ENCODE peak calls at places on chromosome 11, in seven cellular contexts. M is astrocyte of the spinal cord, O is AG09309, R is GM23338, P is body of pancreas, L is mammary epithelial cell, S is A673. W is an unnamed sample.

GRCh38 chr11:66559141-66559861 is 9.1 kb downstream of the CTSF start:
- DNase-seq in O (no peak), P (peak; percentile 52), R (peak; percentile 84), L (no peak), S (no peak), M (no peak), W (no peak)

GRCh38 chr11:69076129-69076791 is 27.5 kb downstream of the TPCN2 start:
- DNase-seq in L (peak; percentile 61), R (no peak), P (no peak), O (peak; percentile 18), M (peak; percentile 82), S (no peak), W (peak; percentile 42)

GRCh38 chr11:128658499-128658898 is 35.4 kb upstream of the FLI1 start:
- DNase-seq in R (no peak), P (no peak), O (no peak), M (no peak), S (no peak), L (no peak), W (no peak)

GRCh38 chr11:121983901-121984300 is 132.1 kb downstream of the BLID start:
- DNase-seq in R (no peak), S (no peak), O (no peak), P (no peak), M (no peak), L (no peak), W (no peak)

GRCh38 chr11:16782226-16782919 is 43.9 kb downstream of the C11orf58 start:
- DNase-seq in M (no peak), L (no peak), R (no peak), S (no peak), P (no peak), O (no peak), W (no peak)

GRCh38 chr11:61275191-61275590 is 19.9 kb downstream of the VWCE start:
- DNase-seq in P (no peak), M (no peak), R (no peak), L (no peak), S (no peak), O (no peak), W (no peak)

GRCh38 chr11:64152841-64153691 is 12.8 kb downstream of the MACROD1 start:
- DNase-seq in M (peak; percentile 29), R (peak; percentile 72), O (no peak), P (peak; percentile 60), S (peak; percentile 81), L (peak; percentile 29), W (peak; percentile 42)

GRCh38 chr11:122059565-122059964 is 56.5 kb downstream of the BLID start:
- DNase-seq in O (no peak), P (no peak), L (no peak), S (no peak), M (no peak), R (no peak), W (no peak)

GRCh38 chr11:122267602-122268001 is 151.6 kb upstream of the BLID start:
- DNase-seq in M (peak; percentile 26), P (no peak), O (peak; percentile 48), S (peak; percentile 76), R (peak; percentile 17), L (peak; percentile 31), W (peak; percentile 68)

GRCh38 chr11:15737326-15737725 is 619.0 kb downstream of the SOX6 start:
- DNase-seq in L (peak; percentile 59), P (no peak), R (no peak), M (no peak), S (no peak), O (no peak), W (peak; percentile 16)

GRCh38 chr11:66291706-66292542 is at the start of gene TMEM151A:
- DNase-seq in M (no peak), S (no peak), P (no peak), R (peak; percentile 62), O (no peak), L (no peak), W (no peak)

GRCh38 chr11:73975479-73975757 is 7.2 kb downstream of the UCP2 start:
- DNase-seq in O (no peak), M (no peak), P (no peak), R (no peak), S (no peak), L (no peak), W (no peak)

GRCh38 chr11:64885367-64886286 is 7.2 kb upstream of the EHD1 start:
- DNase-seq in O (no peak), M (peak; percentile 58), S (peak; percentile 47), R (no peak), P (no peak), L (no peak), W (peak; percentile 92)

GRCh38 chr11:120219935-120220746 is 9.3 kb downstream of the OAF start:
- DNase-seq in L (no peak), O (no peak), M (no peak), S (no peak), R (no peak), P (no peak), W (no peak)

GRCh38 chr11:19779740-19780139 is 67.1 kb downstream of the NAV2 start:
- DNase-seq in O (no peak), R (no peak), L (no peak), M (no peak), P (no peak), S (no peak), W (no peak)

GRCh38 chr11:76790251-76790650 is 7.1 kb downstream of the TSKU start:
- DNase-seq in O (no peak), M (no peak), P (no peak), R (no peak), S (no peak), L (no peak), W (no peak)

GRCh38 chr11:70517996-70518907 is 119.9 kb downstream of the CTTN start:
- DNase-seq in L (peak; percentile 95), O (peak; percentile 52), M (peak; percentile 64), S (no peak), R (peak; percentile 50), P (no peak), W (no peak)

GRCh38 chr11:117925198-117925925 is 3.8 kb downstream of the TMPRSS13 start:
- DNase-seq in L (no peak), M (no peak), O (no peak), R (no peak), P (no peak), S (no peak), W (no peak)

GRCh38 chr11:107882095-107882820 is 23.7 kb upstream of the SLC35F2 start:
- DNase-seq in M (no peak), O (no peak), P (no peak), S (no peak), R (no peak), L (no peak), W (no peak)

GRCh38 chr11:120514541-120515121 is 3.1 kb downstream of the GRIK4 start:
- DNase-seq in P (no peak), R (no peak), S (no peak), L (no peak), M (no peak), O (no peak), W (no peak)

GRCh38 chr11:126185200-126186030 is 26.0 kb downstream of the RPUSD4 start:
- DNase-seq in R (peak; percentile 28), M (no peak), P (no peak), S (no peak), L (no peak), O (no peak), W (no peak)

GRCh38 chr11:95977534-95978174 is 53.7 kb upstream of the MTMR2 start:
- DNase-seq in R (no peak), L (peak; percentile 71), M (peak; percentile 55), S (no peak), O (no peak), P (no peak), W (peak; percentile 58)

GRCh38 chr11:46845740-46846509 is at the start of gene CKAP5:
- DNase-seq in O (peak; percentile 58), M (peak; percentile 88), P (peak; percentile 86), S (peak; percentile 99), R (peak; percentile 97), L (peak; percentile 86), W (peak; percentile 90)

GRCh38 chr11:103091810-103092524 is at the start of gene DCUN1D5:
- DNase-seq in P (peak; percentile 97), M (peak; percentile 95), L (peak; percentile 96), O (peak; percentile 77), R (peak; percentile 97), S (peak; percentile 97), W (peak; percentile 97)
- TF ChIP-seq CTCF in P (no peak), M (no peak), L (no peak), O (no peak), R (no peak), S (no peak), W (no peak)

DNA sequence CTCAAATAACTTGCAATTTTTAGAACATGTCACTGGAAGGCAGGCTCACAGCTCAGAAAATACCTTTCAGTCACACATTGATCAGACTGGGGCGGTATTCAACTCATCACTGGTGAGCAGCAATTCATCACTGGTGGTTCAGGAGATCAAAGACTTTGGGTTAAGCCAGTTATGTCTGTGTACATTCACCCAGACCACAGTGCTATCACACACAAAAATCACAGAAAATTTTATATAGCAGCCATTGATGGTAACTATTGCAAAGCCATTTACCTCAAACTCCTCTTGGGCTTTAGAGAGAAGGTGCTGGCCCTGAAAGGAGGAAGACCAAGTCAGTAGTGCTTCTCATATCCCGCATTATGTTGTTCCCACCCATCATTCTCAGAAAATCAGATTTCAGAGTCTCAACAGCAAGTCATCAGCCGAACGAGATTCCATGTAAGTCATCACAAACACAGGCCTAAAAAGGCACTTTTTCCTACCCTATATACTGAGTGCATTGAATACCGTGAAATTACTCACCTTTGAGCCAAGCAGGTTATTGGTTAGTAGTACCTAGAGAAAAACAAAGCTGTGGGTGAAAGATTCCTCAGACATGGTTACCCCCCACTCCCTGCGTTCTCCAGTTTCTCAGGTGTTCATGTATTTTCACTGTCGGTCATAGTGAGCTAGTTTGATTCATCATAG is 14.0 kb upstream of the WDR74 start:
- DNase-seq in L (no peak), S (no peak), P (no peak), O (no peak), M (no peak), R (no peak), W (no peak)
- H3K4me3 ChIP-seq in L (peak overlapping the region; percentile 74), S (peak overlapping the region; percentile 70), P (no peak overlapping the region), O (peak overlapping the region; percentile 98), M (peak overlapping the region; percentile 82), R (peak overlapping the region; percentile 100), W (peak overlapping the region; percentile 77)

GRCh38 chr11:119030329-119031047 is at the start of gene SLC37A4:
- DNase-seq in P (peak; percentile 100), R (peak; percentile 99), S (peak; percentile 100), O (peak; percentile 90), L (peak; percentile 96), M (peak; percentile 98), W (peak; percentile 99)
- TF ChIP-seq CTCF in P (peak; percentile 99), R (no peak), S (no peak), O (peak; percentile 88), L (no peak), M (no peak), W (no peak)

GRCh38 chr11:133064961-133065360 is 467.3 kb downstream of the OPCML start:
- DNase-seq in R (no peak), M (no peak), P (no peak), L (no peak), O (no peak), S (no peak), W (no peak)
- H3K4me3 ChIP-seq in R (peak overlapping the region; percentile 77), M (peak overlapping the region; percentile 39), P (no peak overlapping the region), L (no peak overlapping the region), O (peak overlapping the region; percentile 53), S (no peak overlapping the region), W (no peak overlapping the region)

W was measured in choroid plexus epithelial cell.